ENCODE peak calls at places on chromosomes 6 and 20, in five cellular contexts. L, W, V, H and G are unnamed samples.

GRCh38 chr6:24238700-24239099 is 112.7 kb downstream of the NRSN1 start:
- DNase-seq in W (no peak), L (no peak), V (no peak), H (no peak), G (no peak)

GRCh38 chr20:1242530-1242929 is 16.7 kb downstream of the RAD21L1 start:
- DNase-seq in W (no peak), L (peak), H (peak), V (peak), G (peak)

GRCh38 chr20:18533491-18533890 is 25.8 kb downstream of the SEC23B start:
- DNase-seq in H (no peak), W (no peak), L (no peak), V (no peak), G (peak)

GRCh38 chr6:5566718-5567117 is 305.4 kb downstream of the FARS2 start:
- DNase-seq in H (no peak), W (no peak), L (no peak), V (no peak), G (no peak)

GRCh38 chr6:151436814-151437213 is 15.1 kb downstream of the RMND1 start:
- DNase-seq in W (no peak), L (peak), H (no peak), V (no peak), G (no peak)

GRCh38 chr6:105824732-105825131 is 261.4 kb upstream of the PRDM1 start:
- DNase-seq in W (no peak), L (peak), H (peak), V (peak), G (no peak)

GRCh38 chr6:134480593-134480992 is 162.7 kb upstream of the SGK1 start:
- DNase-seq in W (no peak), L (no peak), V (peak), H (peak), G (peak)

GRCh38 chr6:133062077-133062476 is 179.1 kb upstream of the EYA4 start:
- DNase-seq in H (no peak), L (peak), V (peak), W (no peak), G (peak)

GRCh38 chr6:132515386-132515785 is 2.5 kb upstream of the STX7 start:
- DNase-seq in V (no peak), H (no peak), W (no peak), L (no peak), G (no peak)

GRCh38 chr6:165632194-165632593 is 30.8 kb downstream of the PDE10A start:
- DNase-seq in H (no peak), L (peak), V (no peak), W (no peak), G (no peak)

GRCh38 chr20:60553095-60553494 is 594.9 kb downstream of the CDH26 start:
- DNase-seq in H (peak), V (no peak), L (no peak), W (no peak), G (no peak)

GRCh38 chr6:38043259-38043753 is 223.8 kb downstream of the ZFAND3 start:
- DNase-seq in W (no peak), H (no peak), V (no peak), L (no peak), G (no peak)

GRCh38 chr20:25233016-25233772 is 14.7 kb upstream of the PYGB start:
- DNase-seq in W (peak), V (peak), H (peak), L (peak), G (peak)

GRCh38 chr6:112282217-112282616 is 27.9 kb upstream of the LAMA4 start:
- DNase-seq in H (peak), W (no peak), L (peak), V (peak), G (peak)

GRCh38 chr6:32170294-32170693 is 5.6 kb downstream of the AGPAT1 start:
- DNase-seq in W (peak), V (no peak), H (no peak), L (no peak), G (no peak)

GRCh38 chr20:5056801-5057599 is 55.7 kb upstream of the SLC23A2 start:
- DNase-seq in L (peak), W (peak), H (peak), V (peak), G (no peak)
- TF ChIP-seq CTCF in L (peak), W (no peak), H (peak), V (peak), G (no peak)

DNA sequence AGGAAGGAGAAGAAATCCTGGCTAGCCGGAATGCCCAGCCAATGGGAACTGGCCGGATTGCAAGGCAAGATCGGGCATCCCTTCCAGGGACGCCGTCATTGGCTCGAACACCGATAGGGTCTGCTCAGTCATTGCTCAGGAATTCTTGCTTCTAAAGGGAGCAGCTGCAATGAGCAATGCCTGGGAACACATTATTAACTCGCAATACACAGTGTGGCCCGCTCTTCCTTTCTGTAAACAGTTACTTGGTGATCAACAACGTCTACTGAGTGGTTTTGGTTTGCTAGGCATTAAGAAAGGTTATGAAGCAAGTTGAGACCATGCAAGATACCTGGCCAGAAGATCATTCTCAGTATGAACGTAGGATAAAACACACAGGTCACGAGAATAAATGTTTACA is 165.4 kb upstream of the CITED2 start:
- DNase-seq in W (peak), H (no peak), L (peak), V (peak), G (peak)
- H3K4me3 ChIP-seq in W (no peak), H (no peak), L (no peak), V (no peak), G (no peak)

GRCh38 chr20:40861427-40862008 is 167.1 kb upstream of the TOP1 start:
- DNase-seq in H (no peak), W (no peak), L (no peak), V (no peak), G (no peak)

GRCh38 chr20:40865095-40865494 is 163.5 kb upstream of the TOP1 start:
- DNase-seq in L (no peak), H (no peak), V (no peak), W (no peak), G (no peak)

GRCh38 chr20:40866056-40866455 is 162.6 kb upstream of the TOP1 start:
- DNase-seq in V (no peak), W (no peak), H (no peak), L (no peak), G (no peak)

GRCh38 chr20:40863337-40863919 is 165.2 kb upstream of the TOP1 start:
- DNase-seq in W (no peak), V (no peak), L (no peak), H (no peak), G (no peak)

GRCh38 chr20:40864470-40864869 is 164.2 kb upstream of the TOP1 start:
- DNase-seq in W (no peak), L (no peak), V (no peak), H (no peak), G (no peak)
- TF ChIP-seq CTCF in W (no peak), L (no peak), V (no peak), H (no peak), G (no peak)

GRCh38 chr6:34362909-34363713 is 29.4 kb downstream of the NUDT3 start:
- DNase-seq in L (no peak), V (no peak), H (no peak), W (no peak), G (no peak)
- H3K4me3 ChIP-seq in L (no peak), V (no peak), H (no peak), W (no peak), G (no peak)